ENCODE peak calls at places on chromosomes 6 and 20, in eight cellular contexts. F, W, S, Y, Z, A, Q and B are unnamed samples.

GRCh38 chr6:453152-453551 is 61.6 kb downstream of the IRF4 start:
- DNase-seq in A (no peak), Z (peak), Q (peak), S (peak), Y (no peak), W (no peak), F (no peak), B (no peak)

GRCh38 chr6:170464524-170464979 is 88.6 kb downstream of the PSMB1 start:
- DNase-seq in Q (peak), Y (no peak), F (no peak), A (no peak), W (peak), S (no peak), Z (no peak), B (peak)

GRCh38 chr20:33209789-33210188 is 7.4 kb upstream of the BPIFA3 start:
- DNase-seq in F (peak), Z (no peak), Q (peak), S (peak), A (no peak), Y (peak), W (peak), B (peak)

GRCh38 chr6:82246802-82247633 is 526 bp downstream of the IBTK start:
- DNase-seq in Q (peak), A (no peak), F (peak), Z (peak), Y (peak), W (no peak), S (peak), B (no peak)

GRCh38 chr20:60210779-60211617 is 252.8 kb downstream of the CDH26 start:
- DNase-seq in S (peak), W (peak), F (peak), Q (peak), A (peak), Y (peak), Z (no peak), B (peak)

GRCh38 chr6:137403855-137404254 is 90.3 kb downstream of the OLIG3 start:
- DNase-seq in Q (no peak), F (no peak), Z (no peak), A (no peak), W (no peak), S (no peak), Y (no peak), B (no peak)

GRCh38 chr6:13908955-13909381 is 15.8 kb upstream of the RNF182 start:
- DNase-seq in S (no peak), F (peak), A (no peak), Y (peak), Q (peak), Z (peak), W (peak), B (peak)

GRCh38 chr20:11849270-11849920 is 68.3 kb upstream of the BTBD3 start:
- DNase-seq in W (no peak), Y (peak), A (no peak), F (peak), Q (no peak), Z (no peak), S (no peak), B (no peak)

GRCh38 chr20:39853664-39854063 is 835.4 kb downstream of the MAFB start:
- DNase-seq in W (no peak), S (no peak), F (peak), Y (peak), Q (peak), A (no peak), Z (no peak), B (peak)

GRCh38 chr20:2521369-2522305 is 12.9 kb upstream of the ZNF343 start:
- DNase-seq in F (peak), Q (peak), Y (peak), A (no peak), W (peak), Z (no peak), S (peak), B (peak)

GRCh38 chr20:9228774-9229450 is 160.0 kb downstream of the PLCB4 start:
- DNase-seq in Q (no peak), Y (no peak), Z (no peak), A (no peak), W (no peak), F (no peak), S (peak), B (no peak)

GRCh38 chr6:97067045-97067444 is 142.5 kb downstream of the KLHL32 start:
- DNase-seq in F (no peak), Y (no peak), S (no peak), A (no peak), W (no peak), Q (peak), Z (no peak), B (no peak)

GRCh38 chr6:166056637-166057036 is 111.0 kb downstream of the TBXT start:
- DNase-seq in Y (peak), F (peak), Z (no peak), A (no peak), Q (no peak), S (peak), W (no peak), B (no peak)

GRCh38 chr6:40042232-40042631 is 108.0 kb upstream of the MOCS1 start:
- DNase-seq in A (no peak), W (no peak), Q (no peak), Z (no peak), F (no peak), Y (no peak), S (no peak), B (no peak)

GRCh38 chr20:34997171-34997570 is 41.5 kb downstream of the MYH7B start:
- DNase-seq in Z (no peak), S (no peak), Y (peak), W (no peak), Q (peak), F (peak), A (no peak), B (peak)

GRCh38 chr6:111573118-111573883 is 32.4 kb downstream of the TRAF3IP2 start:
- DNase-seq in A (no peak), Q (no peak), W (no peak), Z (no peak), S (no peak), Y (peak), F (peak), B (no peak)

GRCh38 chr6:105243487-105243886 is 63.7 kb upstream of the POPDC3 start:
- DNase-seq in Z (no peak), F (no peak), A (no peak), S (no peak), W (no peak), Q (no peak), Y (peak), B (no peak)

GRCh38 chr6:87172292-87172691 is 16.9 kb downstream of the ZNF292 start:
- DNase-seq in F (no peak), S (no peak), Y (no peak), A (no peak), Z (no peak), Q (no peak), W (no peak), B (peak)

GRCh38 chr20:35432430-35432735 is 5.6 kb downstream of the GDF5 start:
- DNase-seq in Q (peak), F (no peak), S (no peak), Y (no peak), A (no peak), Z (no peak), W (no peak), B (no peak)

GRCh38 chr6:123211777-123212545 is 215.9 kb downstream of the CLVS2 start:
- DNase-seq in A (no peak), Q (no peak), F (no peak), Z (no peak), Y (no peak), S (no peak), W (no peak), B (no peak)

GRCh38 chr6:56786256-56786655 is 143.6 kb upstream of the DST start:
- DNase-seq in Z (no peak), A (no peak), Q (no peak), S (no peak), W (no peak), F (no peak), Y (no peak), B (no peak)

GRCh38 chr6:170208171-170208601 is 82.7 kb downstream of the DLL1 start:
- DNase-seq in Q (peak), Y (no peak), W (peak), A (no peak), F (no peak), Z (no peak), S (no peak), B (peak)

GRCh38 chr6:169070506-169071176 is 183.0 kb downstream of the THBS2 start:
- DNase-seq in Y (peak), A (peak), W (no peak), Z (peak), F (peak), S (peak), Q (no peak), B (no peak)

DNA sequence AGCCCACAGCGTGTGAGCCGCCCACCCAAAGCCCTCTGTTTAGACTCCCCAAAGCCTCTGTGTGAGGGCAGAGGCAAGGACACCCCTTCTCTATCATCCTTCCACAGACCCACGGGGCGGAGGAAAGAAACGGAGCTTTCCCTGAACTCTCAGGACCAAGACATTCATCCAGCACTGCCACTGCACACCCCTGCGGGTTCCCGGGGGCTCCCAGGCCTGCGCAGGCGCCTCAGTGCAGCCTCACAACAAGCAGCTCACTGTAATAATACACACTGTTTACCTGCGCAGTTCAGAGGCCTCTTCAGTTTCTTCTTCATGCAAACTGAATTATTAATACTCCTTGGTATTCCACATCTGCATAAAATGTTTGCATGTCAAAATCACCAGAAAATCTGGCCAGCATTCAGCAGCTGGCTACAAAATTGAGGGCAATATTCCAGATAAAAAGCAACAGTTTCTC is 45.6 kb downstream of the NINL start:
- DNase-seq in A (no peak), Z (no peak), S (no peak), W (no peak), Y (peak), F (peak), Q (no peak), B (no peak)
- H3K4me3 ChIP-seq in A (no peak), Z (peak), S (peak), W (no peak), Y (no peak), F (no peak), Q (no peak), B (no peak)

DNA sequence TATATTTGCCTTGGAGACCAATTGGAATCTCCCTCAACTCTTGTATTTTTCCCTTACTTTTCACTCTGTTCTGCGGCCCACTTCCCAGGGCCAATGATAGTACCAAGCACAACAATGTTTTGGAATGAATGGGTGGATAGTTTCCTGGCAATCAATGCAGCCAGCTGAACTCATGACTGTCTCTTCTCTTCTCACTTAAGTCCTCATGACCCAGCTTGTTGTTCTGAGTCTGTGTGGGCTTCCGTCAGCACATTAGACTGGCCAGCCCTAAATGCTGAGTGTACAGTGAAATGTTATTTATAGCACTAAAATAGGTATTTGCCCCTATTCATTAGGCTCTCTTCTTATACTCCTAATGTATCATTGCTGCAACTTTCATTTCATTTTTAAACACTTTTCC is 5.6 kb upstream of the MBOAT1 start:
- DNase-seq in F (no peak), A (no peak), S (no peak), Y (no peak), Q (no peak), Z (no peak), W (no peak), B (no peak)
- H3K4me3 ChIP-seq in F (no peak), A (no peak), S (no peak), Y (no peak), Q (no peak), Z (no peak), W (no peak), B (no peak)

GRCh38 chr6:156396068-156396771 is 381.0 kb upstream of the ARID1B start:
- DNase-seq in Y (no peak), W (no peak), S (no peak), F (no peak), Q (no peak), Z (no peak), A (no peak), B (peak)
- H3K4me3 ChIP-seq in Y (no peak), W (peak), S (no peak), F (no peak), Q (no peak), Z (no peak), A (no peak), B (no peak)

DNA sequence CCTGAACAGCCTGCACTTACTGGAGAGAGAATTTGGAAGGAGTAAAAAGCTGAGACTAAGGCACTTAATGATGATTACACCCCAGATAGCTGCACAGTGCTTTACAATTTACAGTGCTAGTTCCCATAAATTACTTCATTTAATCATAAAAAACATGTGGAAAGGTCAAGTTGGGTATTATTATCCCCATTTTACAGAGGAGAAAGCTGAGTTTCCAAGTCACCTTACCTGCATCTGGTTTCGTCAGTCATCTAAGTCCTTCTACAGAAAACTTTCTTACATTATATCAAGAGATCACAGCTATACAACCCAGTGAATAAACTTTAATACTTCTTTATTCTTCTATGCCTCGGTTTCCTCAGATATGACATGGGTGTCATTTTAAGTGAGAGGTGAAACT is 3.3 kb downstream of the PTPRK start:
- DNase-seq in Y (no peak), Z (no peak), Q (no peak), S (no peak), A (no peak), W (no peak), F (no peak), B (no peak)
- H3K4me3 ChIP-seq in Y (no peak), Z (no peak), Q (peak), S (no peak), A (no peak), W (no peak), F (no peak), B (no peak)